ENCODE peak calls at places on chromosomes 4 and X, in seven cellular contexts. One of them, this sample, is unnamed.

GRCh38 chrX:136954930-136955329 is 74.4 kb upstream of the RBMX start:
- DNase-seq in ascending aorta: no peak
- DNase-seq in endodermal cell: no peak
- DNase-seq in sigmoid colon: no peak
- DNase-seq in CD4-positive, alpha-beta T cell: no peak
- DNase-seq in hepatocyte: peak; percentile 21
- DNase-seq in lower lobe of right lung: no peak
- DNase-seq in this sample: no peak

GRCh38 chr4:72567821-72568620 is 1.0 kb downstream of the ADAMTS3 start:
- DNase-seq in ascending aorta: peak; percentile 30
- DNase-seq in endodermal cell: peak; percentile 94
- DNase-seq in sigmoid colon: peak; percentile 87
- DNase-seq in CD4-positive, alpha-beta T cell: no peak
- DNase-seq in hepatocyte: peak; percentile 88
- DNase-seq in lower lobe of right lung: peak; percentile 78
- DNase-seq in this sample: peak; percentile 58

GRCh38 chrX:134026732-134027311 is 41.4 kb upstream of the GPC3 start:
- DNase-seq in ascending aorta: no peak
- DNase-seq in endodermal cell: peak; percentile 83
- DNase-seq in sigmoid colon: peak; percentile 64
- DNase-seq in CD4-positive, alpha-beta T cell: no peak
- DNase-seq in hepatocyte: peak; percentile 79
- DNase-seq in lower lobe of right lung: no peak
- DNase-seq in this sample: no peak

GRCh38 chr4:26238782-26239647 is 81.8 kb upstream of the RBPJ start:
- DNase-seq in ascending aorta: no peak
- DNase-seq in endodermal cell: peak; percentile 65
- DNase-seq in sigmoid colon: no peak
- DNase-seq in CD4-positive, alpha-beta T cell: no peak
- DNase-seq in hepatocyte: peak; percentile 37
- DNase-seq in lower lobe of right lung: no peak
- DNase-seq in this sample: no peak

GRCh38 chr4:152901205-152901604 is 34.9 kb upstream of the FHDC1 start:
- DNase-seq in ascending aorta: no peak
- DNase-seq in endodermal cell: no peak
- DNase-seq in sigmoid colon: no peak
- DNase-seq in CD4-positive, alpha-beta T cell: no peak
- DNase-seq in hepatocyte: no peak
- DNase-seq in lower lobe of right lung: no peak
- DNase-seq in this sample: no peak

GRCh38 chr4:13248621-13249298 is 235.4 kb downstream of the RAB28 start:
- DNase-seq in ascending aorta: no peak
- DNase-seq in endodermal cell: no peak
- DNase-seq in sigmoid colon: no peak
- DNase-seq in CD4-positive, alpha-beta T cell: no peak
- DNase-seq in hepatocyte: no peak
- DNase-seq in lower lobe of right lung: no peak
- DNase-seq in this sample: no peak

GRCh38 chr4:152780267-152780811 is 585 bp downstream of the ARFIP1 start:
- DNase-seq in ascending aorta: no peak
- DNase-seq in endodermal cell: no peak
- DNase-seq in sigmoid colon: no peak
- DNase-seq in CD4-positive, alpha-beta T cell: no peak
- DNase-seq in hepatocyte: peak; percentile 40
- DNase-seq in lower lobe of right lung: no peak
- DNase-seq in this sample: no peak

GRCh38 chr4:30716671-30717207 is 3.4 kb upstream of the PCDH7 start:
- DNase-seq in ascending aorta: no peak
- DNase-seq in endodermal cell: no peak
- DNase-seq in sigmoid colon: no peak
- DNase-seq in CD4-positive, alpha-beta T cell: no peak
- DNase-seq in hepatocyte: peak; percentile 45
- DNase-seq in lower lobe of right lung: no peak
- DNase-seq in this sample: no peak

GRCh38 chrX:120308959-120309872 is 2.0 kb downstream of the TMEM255A start:
- DNase-seq in ascending aorta: peak; percentile 15
- DNase-seq in endodermal cell: peak; percentile 87
- DNase-seq in sigmoid colon: peak; percentile 79
- DNase-seq in CD4-positive, alpha-beta T cell: peak; percentile 49
- DNase-seq in hepatocyte: peak; percentile 76
- DNase-seq in lower lobe of right lung: peak; percentile 74
- DNase-seq in this sample: peak; percentile 56

GRCh38 chr4:80336582-80336981 is 1.1 kb downstream of the CFAP299 start:
- DNase-seq in ascending aorta: no peak
- DNase-seq in endodermal cell: peak; percentile 80
- DNase-seq in sigmoid colon: peak; percentile 57
- DNase-seq in CD4-positive, alpha-beta T cell: no peak
- DNase-seq in hepatocyte: peak; percentile 41
- DNase-seq in lower lobe of right lung: no peak
- DNase-seq in this sample: no peak

GRCh38 chr4:30832652-30833051 is 112.5 kb downstream of the PCDH7 start:
- DNase-seq in ascending aorta: no peak
- DNase-seq in endodermal cell: no peak
- DNase-seq in sigmoid colon: no peak
- DNase-seq in CD4-positive, alpha-beta T cell: no peak
- DNase-seq in hepatocyte: no peak
- DNase-seq in lower lobe of right lung: no peak
- DNase-seq in this sample: no peak

GRCh38 chrX:151701071-151701470 is 5.8 kb downstream of the PRRG3 start:
- DNase-seq in ascending aorta: no peak
- DNase-seq in endodermal cell: no peak
- DNase-seq in sigmoid colon: no peak
- DNase-seq in CD4-positive, alpha-beta T cell: no peak
- DNase-seq in hepatocyte: no peak
- DNase-seq in lower lobe of right lung: no peak
- DNase-seq in this sample: no peak

GRCh38 chrX:151699746-151700145 is 4.5 kb downstream of the PRRG3 start:
- DNase-seq in ascending aorta: no peak
- DNase-seq in endodermal cell: no peak
- DNase-seq in sigmoid colon: no peak
- DNase-seq in CD4-positive, alpha-beta T cell: no peak
- DNase-seq in hepatocyte: no peak
- DNase-seq in lower lobe of right lung: no peak
- DNase-seq in this sample: no peak

GRCh38 chrX:151697537-151697936 is 2.3 kb downstream of the PRRG3 start:
- DNase-seq in ascending aorta: no peak
- DNase-seq in endodermal cell: no peak
- DNase-seq in sigmoid colon: peak; percentile 78
- DNase-seq in CD4-positive, alpha-beta T cell: no peak
- DNase-seq in hepatocyte: peak; percentile 36
- DNase-seq in lower lobe of right lung: no peak
- DNase-seq in this sample: no peak

GRCh38 chrX:151700581-151700980 is 5.3 kb downstream of the PRRG3 start:
- DNase-seq in ascending aorta: no peak
- DNase-seq in endodermal cell: no peak
- DNase-seq in sigmoid colon: no peak
- DNase-seq in CD4-positive, alpha-beta T cell: no peak
- DNase-seq in hepatocyte: no peak
- DNase-seq in lower lobe of right lung: no peak
- DNase-seq in this sample: no peak

GRCh38 chrX:151698485-151698884 is 3.2 kb downstream of the PRRG3 start:
- DNase-seq in ascending aorta: no peak
- DNase-seq in endodermal cell: no peak
- DNase-seq in sigmoid colon: no peak
- DNase-seq in CD4-positive, alpha-beta T cell: no peak
- DNase-seq in hepatocyte: no peak
- DNase-seq in lower lobe of right lung: no peak
- DNase-seq in this sample: no peak
- H3K9me3 ChIP-seq in ascending aorta: no peaks in the 10 kb centered on the region
- H3K9me3 ChIP-seq in endodermal cell: no peaks in the 10 kb centered on the region
- H3K9me3 ChIP-seq in sigmoid colon: no peaks in the 10 kb centered on the region
- H3K9me3 ChIP-seq in CD4-positive, alpha-beta T cell: no peaks in the 10 kb centered on the region
- H3K9me3 ChIP-seq in hepatocyte: no peaks in the 10 kb centered on the region
- H3K9me3 ChIP-seq in lower lobe of right lung: no peaks in the 10 kb centered on the region
- H3K9me3 ChIP-seq in this sample: no peaks in the 10 kb centered on the region

DNA sequence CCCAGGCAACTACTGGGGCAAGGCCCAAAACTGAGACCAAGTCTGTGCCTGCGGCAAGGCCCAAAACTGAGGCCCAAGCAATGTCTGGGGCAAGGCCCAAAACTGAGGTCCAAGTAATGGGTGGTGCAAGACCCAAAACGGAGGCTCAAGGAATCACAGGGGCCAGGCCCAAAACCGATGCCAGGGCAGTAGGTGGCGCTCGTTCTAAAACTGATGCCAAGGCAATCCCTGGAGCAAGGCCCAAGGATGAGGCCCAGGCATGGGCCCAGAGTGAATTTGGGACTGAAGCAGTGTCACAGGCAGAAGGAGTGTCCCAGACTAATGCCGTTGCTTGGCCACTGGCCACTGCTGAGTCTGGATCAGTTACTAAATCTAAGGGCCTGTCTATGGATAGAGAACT is 2.7 kb downstream of the GPRASP2 start:
- DNase-seq in ascending aorta: no peak
- DNase-seq in endodermal cell: peak; percentile 65
- DNase-seq in sigmoid colon: no peak
- DNase-seq in CD4-positive, alpha-beta T cell: no peak
- DNase-seq in hepatocyte: no peak
- DNase-seq in lower lobe of right lung: no peak
- DNase-seq in this sample: no peak
- TF ChIP-seq CTCF in ascending aorta: no peak
- TF ChIP-seq CTCF in endodermal cell: peak; percentile 20
- TF ChIP-seq CTCF in sigmoid colon: no peak
- TF ChIP-seq CTCF in CD4-positive, alpha-beta T cell: no peak
- TF ChIP-seq CTCF in hepatocyte: no peak
- TF ChIP-seq CTCF in lower lobe of right lung: no peak
- TF ChIP-seq CTCF in this sample: no peak

DNA sequence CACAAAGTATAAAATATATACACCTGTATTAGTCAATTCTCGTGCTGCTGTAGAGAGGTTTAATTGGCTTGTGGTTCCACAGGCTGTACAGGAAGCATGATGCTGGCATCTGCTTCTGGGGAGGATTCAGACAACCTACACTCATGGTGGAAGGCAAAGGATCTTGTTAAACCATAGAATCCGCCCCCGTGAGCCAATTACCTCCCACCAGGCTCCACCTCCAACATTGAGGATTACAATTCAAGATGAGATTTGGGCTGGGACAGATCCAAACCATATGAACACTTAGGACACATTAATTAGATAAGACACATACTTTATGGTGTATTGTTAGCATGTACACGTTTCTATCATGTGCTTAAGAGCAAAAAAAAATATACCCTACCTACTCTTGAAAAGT is 22.1 kb upstream of the SORBS2 start:
- DNase-seq in ascending aorta: no peak
- DNase-seq in endodermal cell: no peak
- DNase-seq in sigmoid colon: no peak
- DNase-seq in CD4-positive, alpha-beta T cell: no peak
- DNase-seq in hepatocyte: no peak
- DNase-seq in lower lobe of right lung: no peak
- DNase-seq in this sample: no peak
- H3K27ac ChIP-seq in ascending aorta: no peak overlapping the region
- H3K27ac ChIP-seq in endodermal cell: no peak overlapping the region
- H3K27ac ChIP-seq in sigmoid colon: no peak overlapping the region
- H3K27ac ChIP-seq in CD4-positive, alpha-beta T cell: no peak overlapping the region
- H3K27ac ChIP-seq in hepatocyte: no peak overlapping the region
- H3K27ac ChIP-seq in lower lobe of right lung: no peak overlapping the region
- H3K27ac ChIP-seq in this sample: no peak overlapping the region

GRCh38 chrX:155956649-155957048 is 40.8 kb upstream of the IL9R start:
- DNase-seq in ascending aorta: no peak
- DNase-seq in endodermal cell: no peak
- DNase-seq in sigmoid colon: no peak
- DNase-seq in CD4-positive, alpha-beta T cell: no peak
- DNase-seq in hepatocyte: no peak
- DNase-seq in lower lobe of right lung: no peak
- DNase-seq in this sample: no peak

GRCh38 chrX:155957843-155958242 is 39.7 kb upstream of the IL9R start:
- DNase-seq in ascending aorta: no peak
- DNase-seq in endodermal cell: no peak
- DNase-seq in sigmoid colon: no peak
- DNase-seq in CD4-positive, alpha-beta T cell: no peak
- DNase-seq in hepatocyte: no peak
- DNase-seq in lower lobe of right lung: no peak
- DNase-seq in this sample: no peak

GRCh38 chrX:155954793-155955192 is 42.7 kb upstream of the IL9R start:
- DNase-seq in ascending aorta: no peak
- DNase-seq in endodermal cell: no peak
- DNase-seq in sigmoid colon: no peak
- DNase-seq in CD4-positive, alpha-beta T cell: no peak
- DNase-seq in hepatocyte: no peak
- DNase-seq in lower lobe of right lung: no peak
- DNase-seq in this sample: no peak

GRCh38 chrX:155959018-155959587 is 38.4 kb upstream of the IL9R start:
- DNase-seq in ascending aorta: no peak
- DNase-seq in endodermal cell: no peak
- DNase-seq in sigmoid colon: no peak
- DNase-seq in CD4-positive, alpha-beta T cell: no peak
- DNase-seq in hepatocyte: no peak
- DNase-seq in lower lobe of right lung: no peak
- DNase-seq in this sample: no peak

DNA sequence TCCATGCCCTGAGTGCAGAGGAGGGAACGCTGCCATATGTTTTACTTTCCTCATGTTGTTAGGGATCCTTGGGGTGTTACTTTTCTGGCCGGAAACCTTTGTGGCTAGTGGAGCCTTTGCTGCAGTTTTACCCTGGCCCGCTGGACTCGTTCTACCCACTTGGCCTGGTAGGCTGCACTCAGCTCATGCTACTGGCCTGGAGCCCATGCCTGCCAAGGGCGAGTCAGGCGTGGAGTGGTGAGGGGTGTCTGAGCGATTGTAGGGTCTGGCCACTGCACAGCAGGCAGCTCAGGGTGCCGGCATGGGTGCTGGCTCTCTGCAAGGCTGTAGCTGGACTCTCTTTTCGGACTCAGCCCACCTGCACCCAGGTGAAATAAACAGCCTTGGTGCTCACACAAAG is 41.4 kb upstream of the IL9R start:
- DNase-seq in ascending aorta: no peak
- DNase-seq in endodermal cell: no peak
- DNase-seq in sigmoid colon: no peak
- DNase-seq in CD4-positive, alpha-beta T cell: no peak
- DNase-seq in hepatocyte: no peak
- DNase-seq in lower lobe of right lung: no peak
- DNase-seq in this sample: no peak
- H3K9me3 ChIP-seq in ascending aorta: no peaks in the 10 kb centered on the region
- H3K9me3 ChIP-seq in endodermal cell: peaks cover 42% of the 10 kb centered on the region
- H3K9me3 ChIP-seq in sigmoid colon: no peaks in the 10 kb centered on the region
- H3K9me3 ChIP-seq in CD4-positive, alpha-beta T cell: no peaks in the 10 kb centered on the region
- H3K9me3 ChIP-seq in hepatocyte: no peaks in the 10 kb centered on the region
- H3K9me3 ChIP-seq in lower lobe of right lung: no peaks in the 10 kb centered on the region
- H3K9me3 ChIP-seq in this sample: no peaks in the 10 kb centered on the region

DNA sequence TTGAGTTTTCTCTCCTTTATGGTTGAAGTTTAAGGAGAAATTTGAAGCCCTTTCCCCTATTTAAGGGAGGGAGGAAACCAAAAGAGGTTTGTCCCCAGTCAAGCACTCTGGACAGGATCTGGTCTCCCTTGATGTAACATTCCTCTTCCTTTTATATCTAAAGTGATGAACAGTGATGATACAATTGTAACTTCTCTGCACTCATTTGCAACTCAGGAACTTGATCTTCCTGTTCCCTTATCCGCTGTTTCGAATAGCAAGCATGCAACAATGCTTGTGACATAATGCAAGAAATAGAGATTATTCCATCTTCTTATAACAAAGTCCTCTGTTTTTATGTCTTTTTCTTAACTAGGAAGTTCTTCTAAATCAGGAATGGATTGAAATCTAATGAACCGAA is 18.3 kb downstream of the ALPK1 start:
- DNase-seq in ascending aorta: no peak
- DNase-seq in endodermal cell: no peak
- DNase-seq in sigmoid colon: no peak
- DNase-seq in CD4-positive, alpha-beta T cell: no peak
- DNase-seq in hepatocyte: no peak
- DNase-seq in lower lobe of right lung: no peak
- DNase-seq in this sample: no peak
- TF ChIP-seq CTCF in ascending aorta: no peak
- TF ChIP-seq CTCF in endodermal cell: no peak
- TF ChIP-seq CTCF in sigmoid colon: no peak
- TF ChIP-seq CTCF in CD4-positive, alpha-beta T cell: no peak
- TF ChIP-seq CTCF in hepatocyte: no peak
- TF ChIP-seq CTCF in lower lobe of right lung: no peak
- TF ChIP-seq CTCF in this sample: no peak

This sample was measured in breast epithelium.